ENCODE peak calls at places on chromosomes 3 and 15, in four cellular contexts. I is CD8-positive, alpha-beta T cell; B is NT2/D1; M is pancreas. T is an unnamed sample. For H3K4me1, the result is how much of the 10 kb centered on the place peaks cover.

GRCh38 chr3:197295871-197296270 is 2.5 kb downstream of the DLG1 start:
- DNase-seq in B (no peak), M (no peak), I (no peak), T (no peak)

GRCh38 chr3:13518516-13519351 is 30.2 kb upstream of the FBLN2 start:
- DNase-seq in M (no peak), I (no peak), B (no peak), T (no peak)

GRCh38 chr3:158313344-158313927 is 203.5 kb downstream of the RSRC1 start:
- DNase-seq in I (no peak), B (peak), M (no peak), T (no peak)

GRCh38 chr3:197846491-197846890 is 55.4 kb downstream of the LRCH3 start:
- DNase-seq in B (no peak), M (no peak), I (no peak), T (no peak)

GRCh38 chr3:55243686-55244085 is 243.4 kb downstream of the WNT5A start:
- DNase-seq in I (no peak), B (no peak), M (no peak), T (no peak)

GRCh38 chr3:40333416-40333815 is 23.9 kb downstream of the EIF1B start:
- DNase-seq in M (no peak), I (no peak), B (no peak), T (no peak)

GRCh38 chr3:161893972-161894371 is 397.4 kb downstream of the OTOL1 start:
- DNase-seq in I (no peak), B (no peak), M (no peak), T (no peak)

GRCh38 chr3:106256249-106256957 is 387.6 kb upstream of the CBLB start:
- DNase-seq in I (no peak), B (no peak), M (no peak), T (no peak)

GRCh38 chr3:149506540-149506939 is 32.0 kb downstream of the TM4SF4 start:
- DNase-seq in M (no peak), B (no peak), I (no peak), T (no peak)

GRCh38 chr15:48177383-48177874 is 666 bp downstream of the MYEF2 start:
- DNase-seq in B (no peak), M (no peak), I (peak), T (no peak)

GRCh38 chr3:167837430-167837829 is 101.9 kb downstream of the SERPINI1 start:
- DNase-seq in M (no peak), B (no peak), I (no peak), T (no peak)

GRCh38 chr15:98924311-98925049 is 83.1 kb downstream of the PGPEP1L start:
- DNase-seq in B (no peak), M (no peak), I (no peak), T (peak)

GRCh38 chr15:55993804-55994539 is 560 bp upstream of the NEDD4 start:
- DNase-seq in I (no peak), B (peak), M (no peak), T (no peak)

GRCh38 chr3:62875103-62876002 is at the start of gene CADPS:
- DNase-seq in I (no peak), M (peak), B (no peak), T (no peak)

GRCh38 chr3:98612996-98613517 is 19.6 kb upstream of the CPOX start:
- DNase-seq in M (no peak), B (no peak), I (no peak), T (no peak)

GRCh38 chr15:78308422-78309021 is 9.1 kb upstream of the SKIC8 start:
- DNase-seq in B (peak), M (peak), I (peak), T (peak)

GRCh38 chr3:52973806-52974205 is 72.1 kb downstream of the SFMBT1 start:
- DNase-seq in I (no peak), B (no peak), M (no peak), T (no peak)

GRCh38 chr3:122107171-122107570 is 52.0 kb downstream of the CD86 start:
- DNase-seq in B (no peak), M (no peak), I (no peak), T (no peak)

GRCh38 chr3:105823149-105823866 is 45.5 kb downstream of the CBLB start:
- DNase-seq in B (no peak), M (no peak), I (no peak), T (no peak)

GRCh38 chr3:66140763-66141372 is 79.9 kb upstream of the SLC25A26 start:
- DNase-seq in B (no peak), I (no peak), M (no peak), T (peak)

GRCh38 chr3:142818651-142819050 is 70.2 kb downstream of the PCOLCE2 start:
- DNase-seq in M (no peak), B (no peak), I (no peak), T (no peak)

GRCh38 chr15:78955355-78955754 is 10.5 kb upstream of the CTSH start:
- DNase-seq in M (no peak), B (no peak), I (no peak), T (no peak)

GRCh38 chr15:78620021-78620838 is 566 bp downstream of the CHRNA3 start:
- DNase-seq in M (no peak), I (no peak), B (peak), T (peak)

GRCh38 chr3:39192490-39193092 is at the start of gene XIRP1:
- DNase-seq in I (no peak), B (no peak), M (no peak), T (no peak)

GRCh38 chr3:190361791-190362190 is 26.2 kb upstream of the CLDN16 start:
- DNase-seq in I (no peak), B (no peak), M (no peak), T (no peak)

GRCh38 chr15:74830868-74831267 is 4.4 kb downstream of the CPLX3 start:
- DNase-seq in B (no peak), M (no peak), I (no peak), T (no peak)

GRCh38 chr15:50798684-50799083 is 33.2 kb upstream of the SPPL2A start:
- DNase-seq in B (no peak), I (no peak), M (peak), T (no peak)

GRCh38 chr3:184982058-184982457 is 170.1 kb downstream of the VPS8 start:
- DNase-seq in M (no peak), I (no peak), B (no peak), T (no peak)

GRCh38 chr3:32203854-32204253 is 34.6 kb upstream of the CMTM8 start:
- DNase-seq in I (no peak), M (no peak), B (no peak), T (no peak)

GRCh38 chr15:33655488-33655887 is 312.8 kb upstream of the CHRM5 start:
- DNase-seq in B (no peak), M (no peak), I (no peak), T (no peak)

GRCh38 chr15:38312190-38312589 is 59.6 kb downstream of the SPRED1 start:
- DNase-seq in M (no peak), I (no peak), B (no peak), T (no peak)

GRCh38 chr15:38877471-38877870 is 312.9 kb upstream of the RASGRP1 start:
- DNase-seq in I (no peak), M (no peak), B (no peak), T (no peak)

GRCh38 chr15:54605556-54605955 is 591.2 kb downstream of the RSL24D1 start:
- DNase-seq in M (no peak), I (no peak), B (no peak), T (no peak)

GRCh38 chr3:113275876-113276580 is 64.7 kb downstream of the BOC start:
- DNase-seq in M (peak), I (no peak), B (no peak), T (no peak)

GRCh38 chr3:10142707-10143560 is 1.4 kb downstream of the VHL start:
- DNase-seq in I (no peak), M (no peak), B (no peak), T (peak)

GRCh38 chr3:175398676-175399075 is 539.5 kb downstream of the NAALADL2 start:
- DNase-seq in I (no peak), B (no peak), M (no peak), T (no peak)

DNA sequence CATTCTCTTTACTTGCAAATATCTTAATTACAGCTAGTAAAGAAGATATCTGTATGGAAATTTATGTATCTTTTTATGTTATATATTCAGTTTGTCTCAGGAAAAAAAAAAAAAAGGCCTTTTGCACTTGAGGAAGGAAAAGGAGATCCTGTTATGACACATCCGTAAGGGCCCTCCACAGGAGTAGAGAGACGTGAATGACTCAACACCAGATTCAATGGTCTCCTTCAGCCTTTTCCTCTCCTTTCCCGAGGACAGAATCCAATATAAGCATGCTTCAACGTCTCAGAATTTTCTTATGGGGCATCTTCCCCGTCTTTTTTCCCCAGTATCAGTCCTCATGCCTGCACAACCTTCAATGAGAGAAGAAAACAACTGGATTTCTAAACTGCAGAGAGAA is 340.3 kb downstream of the NTRK3 start:
- DNase-seq in M (no peak), I (no peak), B (no peak), T (no peak)
- H3K4me1 ChIP-seq in M (under half), I (under half), B (under half), T (under half)

DNA sequence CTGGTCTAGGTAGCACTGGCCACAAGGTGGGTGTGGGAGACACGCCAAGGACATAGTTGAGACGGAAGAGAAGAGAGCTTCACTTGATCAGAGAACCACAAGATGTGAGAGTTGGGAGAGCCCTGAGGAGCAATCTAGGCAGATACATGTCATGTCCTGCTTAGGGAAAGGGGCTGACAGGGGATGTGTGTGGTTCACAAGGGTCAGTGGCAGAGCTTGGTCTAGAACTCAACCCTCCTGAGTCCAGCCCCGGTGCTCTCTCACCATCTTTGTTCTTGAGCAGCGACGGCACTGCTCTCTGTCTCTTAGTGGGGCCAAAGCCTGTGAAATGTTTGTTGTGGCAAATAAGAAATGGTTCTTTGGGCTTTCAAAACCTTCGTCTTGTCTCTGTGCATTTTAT is 243.5 kb upstream of the ROPN1 start:
- DNase-seq in M (no peak), B (no peak), I (no peak), T (no peak)
- H3K4me1 ChIP-seq in M (under half), B (under half), I (under half), T (under half)

GRCh38 chr3:72382460-72382859 is 465.8 kb downstream of the SHQ1 start:
- DNase-seq in B (no peak), M (no peak), I (no peak), T (no peak)
- H3K4me1 ChIP-seq in B (under half), M (under half), I (under half), T (half or more)

GRCh38 chr15:66706225-66706732 is 4.2 kb downstream of the SMAD6 start:
- DNase-seq in I (no peak), M (no peak), B (no peak), T (peak)

GRCh38 chr15:66706840-66707239 is 4.8 kb downstream of the SMAD6 start:
- DNase-seq in M (no peak), I (no peak), B (no peak), T (no peak)

GRCh38 chr15:66705277-66705927 is 3.4 kb downstream of the SMAD6 start:
- DNase-seq in I (no peak), B (no peak), M (no peak), T (no peak)

GRCh38 chr15:66708389-66708788 is 6.4 kb downstream of the SMAD6 start:
- DNase-seq in B (no peak), I (no peak), M (no peak), T (no peak)

DNA sequence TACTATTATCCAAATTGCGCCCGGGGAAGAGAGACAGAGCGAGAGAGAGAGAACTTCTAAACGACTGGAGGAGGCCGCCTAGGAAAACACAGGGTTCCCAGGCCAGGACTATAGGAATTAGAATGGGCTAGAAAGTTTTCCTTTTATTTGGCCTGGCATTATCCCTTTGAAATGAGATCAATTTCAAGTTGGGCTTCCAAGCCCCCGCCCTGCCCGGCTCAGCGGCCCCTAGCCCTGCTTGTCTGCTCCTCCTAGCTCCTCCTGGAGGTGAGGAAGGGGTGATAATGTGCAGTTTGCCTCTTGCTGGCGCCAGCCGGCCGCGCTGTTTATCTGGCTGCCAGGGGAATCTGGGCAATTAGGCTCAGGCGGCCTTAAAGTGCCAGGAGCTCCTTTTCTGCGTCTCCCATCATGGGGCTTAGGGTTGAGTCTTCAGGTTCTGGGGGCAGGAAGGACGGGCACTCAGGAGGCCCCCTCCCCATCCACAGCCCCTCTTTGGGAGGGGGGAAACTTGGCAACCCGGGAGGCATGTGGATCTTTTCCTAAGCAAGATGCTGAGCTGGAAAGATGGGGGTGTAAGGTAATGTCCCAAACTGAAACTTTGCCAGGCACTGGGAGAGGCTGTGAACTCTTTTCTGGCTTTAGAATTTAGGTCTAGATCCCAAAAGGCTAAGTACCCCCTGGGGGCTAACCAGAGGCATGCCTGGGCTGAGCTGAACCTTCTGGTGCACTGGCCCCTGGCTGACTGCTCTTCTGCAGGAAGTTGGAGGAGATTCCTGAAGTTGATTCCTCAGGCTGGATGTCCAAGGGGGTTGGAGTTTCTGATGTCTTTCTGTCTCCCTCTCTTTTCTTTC is 5.5 kb downstream of the SMAD6 start:
- DNase-seq in B (no peak), M (peak), I (no peak), T (peak)
- H3K4me1 ChIP-seq in B (under half), M (under half), I (under half), T (half or more)

DNA sequence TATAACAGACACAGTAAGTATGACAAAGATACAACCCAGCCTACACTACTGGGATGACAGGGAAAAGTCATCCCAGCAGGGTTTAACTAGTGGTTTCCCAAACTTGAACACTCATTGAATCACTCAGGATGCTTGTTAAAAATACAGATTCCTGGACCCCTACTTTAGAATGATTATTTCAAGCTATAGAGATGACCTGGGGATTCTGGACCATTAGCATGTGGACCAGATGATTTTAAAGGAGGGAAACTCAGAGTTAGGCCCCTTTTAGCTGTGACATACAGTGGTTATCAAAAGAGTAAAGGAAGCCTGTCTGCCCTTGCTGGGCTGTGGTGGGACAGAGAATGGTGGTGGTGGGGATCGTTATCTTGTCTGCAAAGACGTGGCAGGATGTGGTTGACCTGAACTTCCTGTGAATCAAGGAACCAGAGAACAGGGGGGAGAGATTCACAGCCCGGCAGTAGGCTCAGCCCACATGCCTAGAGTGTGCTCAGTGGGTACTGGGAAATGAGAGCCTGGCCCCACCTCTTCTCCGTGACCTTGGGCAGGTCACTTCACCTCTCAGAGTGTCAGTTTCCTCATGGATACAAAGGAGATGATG is 306.3 kb downstream of the RPLP1 start:
- DNase-seq in I (peak), B (no peak), M (no peak), T (peak)
- H3K4me1 ChIP-seq in I (half or more), B (under half), M (under half), T (under half)

GRCh38 chr3:177347611-177348010 is 150.3 kb upstream of the TBL1XR1 start:
- DNase-seq in M (no peak), B (no peak), I (no peak), T (no peak)
- H3K4me1 ChIP-seq in M (under half), B (under half), I (under half), T (under half)

GRCh38 chr15:63461230-63461629 is 43.2 kb upstream of the USP3 start:
- DNase-seq in I (no peak), B (no peak), M (no peak), T (peak)
- H3K4me1 ChIP-seq in I (under half), B (under half), M (under half), T (under half)

T was measured in stomach.